ENCODE peak calls at places on chromosomes 13 and 19, in eight cellular contexts. M is substantia nigra, L is RWPE1, C is HAP-1, O is germinal center, V is body of pancreas, Z is Ammon's horn, H is glutamatergic neuron. I is an unnamed sample.

GRCh38 chr13:80871481-80871880 is 530.6 kb upstream of the SPRY2 start:
- DNase-seq in M (no peak), L (peak; percentile 13), C (no peak), O (no peak), V (no peak), Z (no peak), H (no peak), I (no peak)

GRCh38 chr13:27977476-27978300 is 8.6 kb upstream of the CDX2 start:
- DNase-seq in M (no peak), L (no peak), C (no peak), O (no peak), V (no peak), Z (no peak), H (peak; percentile 46), I (no peak)

GRCh38 chr13:113545931-113546516 is 38.5 kb upstream of the TFDP1 start:
- DNase-seq in M (no peak), L (no peak), C (no peak), O (no peak), V (no peak), Z (no peak), H (no peak), I (no peak)

GRCh38 chr13:43908156-43909126 is 28.7 kb downstream of the LACC1 start:
- DNase-seq in M (no peak), L (peak; percentile 39), C (peak; percentile 40), O (peak; percentile 6), V (peak; percentile 33), Z (peak; percentile 45), H (no peak), I (no peak)

GRCh38 chr19:35755550-35756371 is 1.1 kb downstream of the HSPB6 start:
- DNase-seq in M (no peak), L (no peak), C (no peak), O (no peak), V (peak; percentile 57), Z (no peak), H (no peak), I (no peak)

GRCh38 chr19:1942078-1942933 is 1.3 kb downstream of the CSNK1G2 start:
- DNase-seq in M (peak; percentile 41), L (peak; percentile 76), C (peak; percentile 76), O (peak; percentile 85), V (peak; percentile 82), Z (peak; percentile 69), H (peak; percentile 88), I (peak; percentile 69)

GRCh38 chr19:28878862-28879566 is 333.9 kb downstream of the UQCRFS1 start:
- DNase-seq in M (peak; percentile 33), L (peak; percentile 35), C (peak; percentile 34), O (peak; percentile 41), V (peak; percentile 74), Z (peak; percentile 88), H (peak; percentile 81), I (peak; percentile 34)

GRCh38 chr19:45069056-45069455 is 7.2 kb downstream of the ZNF296 start:
- DNase-seq in M (no peak), L (peak; percentile 73), C (no peak), O (no peak), V (no peak), Z (no peak), H (peak; percentile 46), I (no peak)

GRCh38 chr13:30334663-30335386 is 27.5 kb upstream of the KATNAL1 start:
- DNase-seq in M (peak; percentile 10), L (no peak), C (no peak), O (no peak), V (peak; percentile 30), Z (peak; percentile 50), H (no peak), I (peak; percentile 68)

GRCh38 chr13:113897161-113897560 is 33.3 kb upstream of the GAS6 start:
- DNase-seq in M (no peak), L (peak; percentile 88), C (no peak), O (no peak), V (no peak), Z (no peak), H (no peak), I (no peak)

GRCh38 chr13:45180713-45181601 is 19.9 kb downstream of the KCTD4 start:
- DNase-seq in M (no peak), L (no peak), C (no peak), O (no peak), V (no peak), Z (no peak), H (no peak), I (no peak)

GRCh38 chr19:13006431-13007281 is 11.4 kb downstream of the NFIX start:
- DNase-seq in M (peak; percentile 46), L (no peak), C (no peak), O (no peak), V (no peak), Z (no peak), H (no peak), I (no peak)

GRCh38 chr13:34459856-34460255 is 482.2 kb upstream of the NBEA start:
- DNase-seq in M (no peak), L (no peak), C (no peak), O (no peak), V (no peak), Z (no peak), H (no peak), I (no peak)

GRCh38 chr13:45341799-45342584 is 1.0 kb upstream of the TPT1 start:
- DNase-seq in M (no peak), L (no peak), C (no peak), O (peak; percentile 9), V (peak; percentile 57), Z (no peak), H (no peak), I (peak; percentile 32)

GRCh38 chr19:40549007-40549708 is 27.5 kb upstream of the SHKBP1 start:
- DNase-seq in M (no peak), L (no peak), C (peak; percentile 84), O (peak; percentile 74), V (peak; percentile 60), Z (peak; percentile 60), H (peak; percentile 93), I (peak; percentile 91)

GRCh38 chr19:1264801-1265610 is 4.1 kb upstream of the CIRBP start:
- DNase-seq in M (no peak), L (peak; percentile 81), C (no peak), O (peak; percentile 69), V (peak; percentile 84), Z (no peak), H (peak; percentile 67), I (no peak)

GRCh38 chr19:5360003-5360820 is 19.6 kb upstream of the PTPRS start:
- DNase-seq in M (no peak), L (no peak), C (no peak), O (no peak), V (no peak), Z (no peak), H (peak; percentile 39), I (no peak)

GRCh38 chr13:40074338-40074737 is 418.9 kb downstream of the COG6 start:
- DNase-seq in M (no peak), L (no peak), C (peak; percentile 36), O (no peak), V (no peak), Z (no peak), H (no peak), I (no peak)

GRCh38 chr13:64180756-64181155 is 2765.1 kb upstream of the PCDH20 start:
- DNase-seq in M (no peak), L (no peak), C (no peak), O (no peak), V (no peak), Z (no peak), H (no peak), I (no peak)

GRCh38 chr19:29687244-29687896 is 22.1 kb downstream of the PLEKHF1 start:
- DNase-seq in M (no peak), L (peak; percentile 37), C (no peak), O (no peak), V (no peak), Z (no peak), H (no peak), I (no peak)

GRCh38 chr13:28609381-28609780 is 49.5 kb upstream of the POMP start:
- DNase-seq in M (no peak), L (no peak), C (no peak), O (no peak), V (no peak), Z (no peak), H (no peak), I (no peak)

GRCh38 chr19:38060346-38060745 is 153.3 kb downstream of the SIPA1L3 start:
- DNase-seq in M (no peak), L (no peak), C (no peak), O (no peak), V (no peak), Z (no peak), H (no peak), I (no peak)

GRCh38 chr19:47776568-47776967 is 1.9 kb upstream of the SELENOW start:
- DNase-seq in M (no peak), L (peak; percentile 82), C (no peak), O (no peak), V (no peak), Z (no peak), H (no peak), I (no peak)

GRCh38 chr19:8577247-8577646 is at the start of gene MYO1F:
- DNase-seq in M (peak; percentile 47), L (no peak), C (no peak), O (no peak), V (no peak), Z (peak; percentile 64), H (no peak), I (no peak)

GRCh38 chr13:114275309-114275708 is 6.1 kb upstream of the UPF3A start:
- DNase-seq in M (no peak), L (no peak), C (no peak), O (no peak), V (no peak), Z (no peak), H (no peak), I (no peak)

GRCh38 chr19:18009412-18010066 is 1.6 kb downstream of the ARRDC2 start:
- DNase-seq in M (no peak), L (no peak), C (no peak), O (no peak), V (no peak), Z (no peak), H (no peak), I (no peak)

GRCh38 chr13:113209336-113209879 is at the start of gene CUL4A:
- DNase-seq in M (peak; percentile 67), L (peak; percentile 74), C (peak; percentile 58), O (peak; percentile 80), V (peak; percentile 80), Z (peak; percentile 78), H (peak; percentile 80), I (peak; percentile 45)

GRCh38 chr13:106433066-106433465 is 102.4 kb downstream of the EFNB2 start:
- DNase-seq in M (no peak), L (no peak), C (no peak), O (no peak), V (no peak), Z (no peak), H (no peak), I (no peak)

GRCh38 chr19:13234518-13234917 is 84.3 kb downstream of the IER2 start:
- DNase-seq in M (no peak), L (peak; percentile 50), C (peak; percentile 74), O (peak; percentile 82), V (peak; percentile 69), Z (no peak), H (peak; percentile 38), I (peak; percentile 83)

GRCh38 chr19:48415395-48415794 is 21.9 kb downstream of the GRIN2D start:
- DNase-seq in M (peak; percentile 28), L (peak; percentile 71), C (peak; percentile 59), O (peak; percentile 73), V (peak; percentile 70), Z (peak; percentile 70), H (peak; percentile 71), I (peak; percentile 88)

GRCh38 chr13:35797946-35798345 is 321.5 kb upstream of the MAB21L1 start:
- DNase-seq in M (no peak), L (no peak), C (no peak), O (no peak), V (no peak), Z (no peak), H (no peak), I (no peak)

GRCh38 chr13:34733720-34734119 is 208.3 kb upstream of the NBEA start:
- DNase-seq in M (no peak), L (no peak), C (peak; percentile 97), O (no peak), V (no peak), Z (no peak), H (no peak), I (no peak)

GRCh38 chr19:56132316-56132822 is 8.7 kb upstream of the ZNF444 start:
- DNase-seq in M (no peak), L (no peak), C (no peak), O (no peak), V (no peak), Z (no peak), H (no peak), I (no peak)

GRCh38 chr19:12792853-12793289 is 1.6 kb downstream of the JUNB start:
- DNase-seq in M (no peak), L (no peak), C (no peak), O (no peak), V (no peak), Z (no peak), H (no peak), I (no peak)